ENCODE peak calls at places on chromosomes 3 and 15, in five cellular contexts. D is SK-N-SH, H is BE2C, M is Peyer's patch, V is tibial artery. X is an unnamed sample. For H3K36me3, the result is how much of the 10 kb centered on the place peaks cover.

GRCh38 chr15:56533741-56534416 is 68.9 kb upstream of the MNS1 start:
- DNase-seq in M (no peak), D (no peak), H (no peak), V (no peak), X (no peak)

GRCh38 chr3:58299839-58300516 is 6.1 kb upstream of the RPP14 start:
- DNase-seq in D (peak), H (no peak), M (no peak), V (no peak), X (peak)

GRCh38 chr15:58331562-58331902 is 100.3 kb upstream of the LIPC start:
- DNase-seq in V (no peak), D (no peak), M (no peak), H (no peak), X (no peak)

GRCh38 chr3:152235709-152236298 is 32.9 kb upstream of the MBNL1 start:
- DNase-seq in V (no peak), H (no peak), D (no peak), M (no peak), X (no peak)

GRCh38 chr3:42050126-42050525 is 41.0 kb upstream of the TRAK1 start:
- DNase-seq in D (no peak), H (no peak), M (no peak), V (no peak), X (no peak)

GRCh38 chr3:97821413-97821809 is 400 bp upstream of the CRYBG3 start:
- DNase-seq in D (peak), V (peak), H (peak), M (peak), X (no peak)

GRCh38 chr15:90818251-90819210 is 49.9 kb upstream of the FURIN start:
- DNase-seq in M (no peak), H (peak), D (peak), V (no peak), X (no peak)

GRCh38 chr3:58490860-58491501 is 915 bp upstream of the KCTD6 start:
- DNase-seq in H (no peak), D (no peak), V (peak), M (peak), X (no peak)

GRCh38 chr15:85515212-85515611 is 134.8 kb downstream of the AKAP13 start:
- DNase-seq in D (no peak), M (no peak), H (no peak), V (no peak), X (no peak)

GRCh38 chr3:71469131-71469430 is 114.4 kb downstream of the FOXP1 start:
- DNase-seq in V (no peak), H (no peak), M (no peak), D (no peak), X (no peak)

GRCh38 chr15:36230741-36231140 is 348.7 kb upstream of the CDIN1 start:
- DNase-seq in V (no peak), H (no peak), M (no peak), D (no peak), X (no peak)

GRCh38 chr3:189626286-189626685 is 4.9 kb upstream of the TP63 start:
- DNase-seq in D (no peak), M (no peak), V (no peak), H (no peak), X (no peak)

GRCh38 chr3:70615286-70615685 is 302.8 kb upstream of the MDFIC2 start:
- DNase-seq in V (no peak), M (no peak), D (no peak), H (no peak), X (no peak)

GRCh38 chr15:57553526-57553925 is 38.2 kb upstream of the MYZAP start:
- DNase-seq in V (no peak), M (no peak), D (no peak), H (no peak), X (no peak)

GRCh38 chr3:79886204-79886603 is 118.4 kb upstream of the ROBO1 start:
- DNase-seq in V (no peak), D (peak), H (peak), M (no peak), X (no peak)

GRCh38 chr3:133277813-133278212 is 122.0 kb upstream of the BFSP2 start:
- DNase-seq in V (no peak), H (no peak), D (no peak), M (no peak), X (no peak)

GRCh38 chr3:95721938-95722337 is 1092.5 kb upstream of the EPHA6 start:
- DNase-seq in V (no peak), D (no peak), H (no peak), M (no peak), X (no peak)

GRCh38 chr15:90918034-90918788 is 14.1 kb downstream of the HDDC3 start:
- DNase-seq in V (no peak), M (no peak), H (no peak), D (no peak), X (no peak)

GRCh38 chr3:178353292-178353814 is 182.9 kb upstream of the KCNMB2 start:
- DNase-seq in H (no peak), M (no peak), D (no peak), V (no peak), X (no peak)

GRCh38 chr15:39213385-39213840 is 367.5 kb upstream of the THBS1 start:
- DNase-seq in D (no peak), M (no peak), V (no peak), H (no peak), X (no peak)

GRCh38 chr3:39147711-39148115 is 5.7 kb downstream of the CSRNP1 start:
- DNase-seq in H (no peak), M (peak), V (peak), D (no peak), X (peak)

GRCh38 chr3:17302774-17303173 is 418.0 kb downstream of the PLCL2 start:
- DNase-seq in V (no peak), D (no peak), M (no peak), H (no peak), X (no peak)

GRCh38 chr3:196122021-196122687 is 40.3 kb upstream of the TFRC start:
- DNase-seq in D (no peak), H (no peak), M (no peak), V (no peak), X (no peak)

GRCh38 chr3:77535116-77535515 is 495.2 kb downstream of the ROBO2 start:
- DNase-seq in V (no peak), M (no peak), D (no peak), H (no peak), X (no peak)

GRCh38 chr15:35690698-35691116 is 144.7 kb upstream of the DPH6 start:
- DNase-seq in D (no peak), H (no peak), M (no peak), V (peak), X (no peak)

GRCh38 chr15:81155375-81156218 is 21.5 kb downstream of the CFAP161 start:
- DNase-seq in M (no peak), D (peak), H (no peak), V (no peak), X (peak)

GRCh38 chr3:16596352-16597032 is 8.7 kb downstream of the DAZL start:
- DNase-seq in V (no peak), D (no peak), H (no peak), M (no peak), X (no peak)

GRCh38 chr3:177705976-177706866 is 508.9 kb upstream of the TBL1XR1 start:
- DNase-seq in D (no peak), M (no peak), V (no peak), H (no peak), X (no peak)

GRCh38 chr3:49872801-49873281 is 3.1 kb upstream of the CAMKV start:
- DNase-seq in D (peak), M (peak), H (peak), V (no peak), X (no peak)

GRCh38 chr3:1330107-1330506 is 237.3 kb downstream of the CNTN6 start:
- DNase-seq in D (no peak), M (no peak), H (no peak), V (no peak), X (no peak)

GRCh38 chr3:112519424-112520001 is 20.2 kb upstream of the BTLA start:
- DNase-seq in H (peak), V (no peak), D (peak), M (no peak), X (peak)

GRCh38 chr3:38988955-38989354 is 62.8 kb downstream of the SCN11A start:
- DNase-seq in V (no peak), M (no peak), D (no peak), H (no peak), X (no peak)

GRCh38 chr3:29764059-29764458 is 483.2 kb downstream of the RBMS3 start:
- DNase-seq in M (no peak), H (peak), D (no peak), V (no peak), X (no peak)

GRCh38 chr3:27642796-27643195 is 79.3 kb downstream of the EOMES start:
- DNase-seq in V (no peak), H (no peak), D (no peak), M (no peak), X (no peak)

GRCh38 chr15:61175024-61175423 is 54.1 kb downstream of the RORA start:
- DNase-seq in V (no peak), M (no peak), D (no peak), H (no peak), X (no peak)

GRCh38 chr3:100869787-100870186 is 123.4 kb downstream of the ABI3BP start:
- DNase-seq in H (no peak), D (no peak), M (no peak), V (no peak), X (no peak)

GRCh38 chr3:64443553-64444331 is 218.5 kb upstream of the PRICKLE2 start:
- DNase-seq in H (peak), D (peak), M (no peak), V (no peak), X (no peak)

GRCh38 chr3:44476181-44476599 is 1.3 kb downstream of the ZNF445 start:
- DNase-seq in V (no peak), M (no peak), D (peak), H (no peak), X (no peak)

DNA sequence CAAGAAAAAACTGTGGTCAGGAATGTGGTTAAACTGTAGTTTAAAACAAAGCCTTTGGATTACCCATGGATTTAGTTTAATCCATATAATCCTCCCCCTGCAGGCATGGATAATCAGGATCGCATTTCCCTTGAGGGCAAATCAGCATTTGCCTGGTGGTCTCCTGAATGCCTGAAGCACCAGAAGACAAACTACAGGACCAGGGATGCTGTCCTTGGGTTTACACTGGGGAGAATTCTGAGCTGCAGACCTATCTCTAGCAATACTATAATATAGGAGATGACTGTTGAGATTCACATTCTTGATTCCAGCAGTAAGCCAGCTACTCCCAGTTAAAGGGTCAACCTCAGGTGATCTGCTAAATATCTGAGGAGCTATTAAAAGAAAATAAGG is 10.6 kb downstream of the PIK3CB start:
- DNase-seq in M (no peak), H (no peak), V (no peak), D (no peak), X (no peak)
- H3K36me3 ChIP-seq in M (under half), H (under half), V (under half), D (under half), X (under half)

DNA sequence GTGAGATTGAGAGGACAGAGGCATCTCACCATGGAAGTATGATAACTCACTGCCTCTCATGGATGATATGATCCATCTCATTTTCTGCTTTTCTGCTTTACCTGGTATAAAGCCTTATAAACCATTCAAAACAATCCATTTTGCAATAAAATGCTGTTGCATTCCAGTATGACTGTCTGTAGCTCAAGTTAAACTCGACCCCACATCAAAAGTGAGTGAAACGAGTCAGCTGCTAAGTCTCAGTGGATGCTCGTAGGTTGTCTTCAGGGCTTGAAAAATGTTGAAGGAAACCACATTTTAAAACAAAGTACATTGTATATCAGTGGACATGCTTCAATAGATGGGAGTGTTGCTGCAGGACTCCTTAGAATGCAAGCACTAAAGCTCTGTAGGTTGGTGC is 839.0 kb downstream of the TUSC7 start:
- DNase-seq in D (no peak), H (no peak), V (no peak), M (no peak), X (no peak)
- H3K36me3 ChIP-seq in D (under half), H (under half), V (under half), M (under half), X (under half)

GRCh38 chr15:40986820-40987219 is 33.5 kb downstream of the CHAC1 start:
- DNase-seq in V (no peak), M (no peak), H (no peak), D (no peak), X (no peak)
- H3K36me3 ChIP-seq in V (under half), M (half or more), H (half or more), D (under half), X (under half)

DNA sequence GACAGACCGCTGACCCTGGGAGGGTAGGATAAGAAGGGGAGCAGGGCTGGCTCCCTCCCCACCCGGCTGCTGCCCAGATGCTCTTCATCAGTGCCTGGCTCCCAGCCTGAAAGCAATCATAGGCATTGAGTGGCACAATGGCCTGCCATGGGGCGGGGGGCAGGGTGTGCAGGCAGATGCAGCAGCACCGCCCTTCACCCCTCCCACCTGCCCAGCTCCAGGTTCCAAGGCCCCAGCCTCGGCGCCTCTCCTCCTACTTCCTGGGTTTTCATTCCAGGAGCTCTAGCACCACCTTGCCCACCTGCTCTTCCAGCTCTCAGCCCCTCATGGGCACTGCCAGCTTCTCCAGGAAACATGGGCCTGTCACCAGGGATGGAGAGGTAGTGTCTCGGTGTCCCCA is 101.7 kb downstream of the MEGF11 start:
- DNase-seq in V (no peak), M (no peak), H (no peak), D (peak), X (peak)
- H3K36me3 ChIP-seq in V (under half), M (under half), H (under half), D (under half), X (under half)

DNA sequence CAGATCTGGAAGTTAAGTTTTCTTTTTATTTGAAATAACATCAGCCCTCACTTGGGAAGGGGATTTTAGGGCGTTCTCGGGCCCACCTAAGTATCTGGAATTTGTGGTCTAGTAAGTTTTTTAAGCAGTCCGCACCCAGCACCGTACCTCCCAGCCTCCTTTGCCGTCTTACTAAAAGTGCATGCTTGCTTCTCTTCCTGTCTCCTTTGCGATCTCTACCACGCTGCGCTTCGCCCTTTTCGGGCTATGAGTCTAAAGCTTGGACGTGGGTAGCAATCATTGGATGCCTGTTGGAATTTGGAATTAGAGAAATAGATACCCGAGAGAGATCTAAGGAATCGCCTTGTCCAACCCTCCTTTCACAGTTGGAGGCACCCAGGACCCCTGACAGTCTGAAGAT is 1.1 kb downstream of the THSD4 start:
- DNase-seq in D (no peak), H (no peak), V (no peak), M (no peak), X (peak)
- H3K36me3 ChIP-seq in D (under half), H (under half), V (under half), M (under half), X (under half)

DNA sequence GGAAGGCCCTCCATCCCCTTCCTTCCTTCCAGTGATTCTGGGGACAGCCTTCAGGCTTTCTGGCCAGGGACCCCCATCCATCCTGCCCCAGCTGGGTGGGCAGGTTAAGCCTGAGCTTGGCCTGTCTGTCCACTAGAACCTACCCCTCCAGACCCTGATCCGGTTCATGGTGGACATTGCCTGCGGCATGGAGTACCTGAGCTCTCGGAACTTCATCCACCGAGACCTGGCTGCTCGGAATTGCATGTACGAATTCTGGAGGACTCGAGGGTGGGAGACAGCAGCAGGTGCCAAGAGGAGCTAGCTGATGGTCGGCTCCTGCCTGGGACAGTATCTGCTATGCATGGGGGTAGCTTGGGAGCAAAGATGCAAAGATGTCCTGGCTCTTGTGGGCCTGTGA is 13.9 kb downstream of the TYRO3 start:
- DNase-seq in D (no peak), H (no peak), M (no peak), V (no peak), X (no peak)
- H3K36me3 ChIP-seq in D (under half), H (under half), M (under half), V (under half), X (under half)

GRCh38 chr3:119658994-119659393 is 1.4 kb downstream of the POPDC2 start:
- DNase-seq in D (no peak), M (no peak), H (no peak), V (no peak), X (no peak)
- H3K36me3 ChIP-seq in D (under half), M (under half), H (under half), V (under half), X (under half)

GRCh38 chr3:179630753-179631451 is 21.9 kb upstream of the USP13 start:
- DNase-seq in V (no peak), H (no peak), D (no peak), M (no peak), X (no peak)
- H3K36me3 ChIP-seq in V (under half), H (under half), D (under half), M (under half), X (under half)

GRCh38 chr3:183779896-183780450 is 45.4 kb downstream of the MAP6D1 start:
- DNase-seq in M (no peak), D (no peak), V (no peak), H (no peak), X (no peak)
- H3K36me3 ChIP-seq in M (half or more), D (half or more), V (under half), H (half or more), X (under half)

X was measured in small intestine.